ENCODE peak calls at places on chromosomes 7 and 10, in nine cellular contexts. P is tibial nerve, E is sigmoid colon, N is esophagus squamous epithelium, Z is IMR-90, I is suprapubic skin, C is heart left ventricle, L is breast epithelium, R is adrenal gland. K is an unnamed sample.

GRCh38 chr10:69786791-69787190 is 14.9 kb upstream of the COL13A1 start:
- DNase-seq in P (no peak), E (no peak), N (no peak), Z (peak), I (no peak), C (no peak), L (no peak), R (no peak), K (no peak)

GRCh38 chr10:79335470-79336235 is 11.6 kb upstream of the PPIF start:
- DNase-seq in P (no peak), E (no peak), N (no peak), Z (no peak), I (no peak), C (no peak), L (no peak), R (peak), K (no peak)

GRCh38 chr10:55146032-55146431 is 345.0 kb upstream of the PCDH15 start:
- DNase-seq in P (no peak), E (no peak), N (no peak), Z (no peak), I (no peak), C (no peak), L (no peak), R (no peak), K (no peak)

GRCh38 chr7:147428075-147428474 is 1162.5 kb upstream of the C7orf33 start:
- DNase-seq in P (no peak), E (no peak), N (no peak), Z (no peak), I (no peak), C (no peak), L (no peak), R (no peak), K (no peak)

GRCh38 chr10:32773105-32773504 is 184.9 kb downstream of the ITGB1 start:
- DNase-seq in P (no peak), E (no peak), N (no peak), Z (no peak), I (no peak), C (no peak), L (no peak), R (no peak), K (no peak)

GRCh38 chr7:40827217-40828085 is 692.6 kb downstream of the SUGCT start:
- DNase-seq in P (peak), E (no peak), N (no peak), Z (no peak), I (no peak), C (no peak), L (no peak), R (no peak), K (peak)

GRCh38 chr7:23422904-23423303 is 47.4 kb downstream of the IGF2BP3 start:
- DNase-seq in P (no peak), E (no peak), N (no peak), Z (no peak), I (no peak), C (no peak), L (no peak), R (no peak), K (no peak)

GRCh38 chr7:33979300-33979806 is 74.0 kb downstream of the BMPER start:
- DNase-seq in P (no peak), E (no peak), N (no peak), Z (no peak), I (no peak), C (no peak), L (no peak), R (no peak), K (no peak)

GRCh38 chr10:91796332-91797076 is 1.7 kb upstream of the TNKS2 start:
- DNase-seq in P (no peak), E (peak), N (no peak), Z (no peak), I (no peak), C (peak), L (no peak), R (peak), K (no peak)

GRCh38 chr7:84232653-84233052 is 38.1 kb upstream of the SEMA3A start:
- DNase-seq in P (no peak), E (no peak), N (no peak), Z (peak), I (no peak), C (no peak), L (no peak), R (no peak), K (no peak)

GRCh38 chr10:95657250-95657649 is 739 bp upstream of the ALDH18A1 start:
- DNase-seq in P (no peak), E (no peak), N (no peak), Z (no peak), I (no peak), C (no peak), L (no peak), R (no peak), K (no peak)

GRCh38 chr7:134741901-134742635 is 37.4 kb upstream of the CALD1 start:
- DNase-seq in P (no peak), E (no peak), N (no peak), Z (peak), I (no peak), C (peak), L (no peak), R (no peak), K (no peak)

GRCh38 chr10:50497758-50498157 is 126.0 kb downstream of the SGMS1 start:
- DNase-seq in P (no peak), E (no peak), N (no peak), Z (peak), I (no peak), C (no peak), L (no peak), R (no peak), K (no peak)

GRCh38 chr10:35641430-35642015 is 573 bp downstream of the FZD8 start:
- DNase-seq in P (no peak), E (no peak), N (no peak), Z (peak), I (no peak), C (peak), L (no peak), R (no peak), K (no peak)

GRCh38 chr10:15370212-15370740 is 813 bp downstream of the FAM171A1 start:
- DNase-seq in P (no peak), E (peak), N (no peak), Z (peak), I (no peak), C (no peak), L (no peak), R (peak), K (peak)

GRCh38 chr7:34277801-34278195 is 372.5 kb downstream of the BMPER start:
- DNase-seq in P (no peak), E (no peak), N (no peak), Z (no peak), I (no peak), C (no peak), L (no peak), R (no peak), K (no peak)

GRCh38 chr7:88312061-88312663 is 5.5 kb upstream of the STEAP4 start:
- DNase-seq in P (peak), E (peak), N (no peak), Z (no peak), I (peak), C (peak), L (no peak), R (peak), K (peak)

GRCh38 chr10:104441601-104442000 is 88.0 kb downstream of the CFAP58 start:
- DNase-seq in P (no peak), E (no peak), N (no peak), Z (peak), I (no peak), C (no peak), L (no peak), R (no peak), K (no peak)

GRCh38 chr7:111833461-111833860 is 271.2 kb upstream of the IMMP2L start:
- DNase-seq in P (no peak), E (no peak), N (no peak), Z (peak), I (no peak), C (no peak), L (no peak), R (no peak), K (no peak)

GRCh38 chr7:116877443-116878217 is 15.2 kb downstream of the CAPZA2 start:
- DNase-seq in P (no peak), E (no peak), N (no peak), Z (no peak), I (no peak), C (no peak), L (no peak), R (no peak), K (no peak)
- H3K4me3 ChIP-seq in P (no peak), E (no peak), N (no peak), Z (no peak), I (no peak), C (no peak), L (no peak), R (no peak), K (no peak)

GRCh38 chr10:43686414-43686813 is 37.7 kb upstream of the ZNF32 start:
- DNase-seq in P (no peak), E (no peak), N (no peak), Z (no peak), I (no peak), C (no peak), L (no peak), R (no peak), K (no peak)
- TF ChIP-seq CTCF in P (no peak), E (no peak), N (no peak), Z (no peak), I (no peak), C (no peak), L (no peak), R (no peak), K (no peak)

DNA sequence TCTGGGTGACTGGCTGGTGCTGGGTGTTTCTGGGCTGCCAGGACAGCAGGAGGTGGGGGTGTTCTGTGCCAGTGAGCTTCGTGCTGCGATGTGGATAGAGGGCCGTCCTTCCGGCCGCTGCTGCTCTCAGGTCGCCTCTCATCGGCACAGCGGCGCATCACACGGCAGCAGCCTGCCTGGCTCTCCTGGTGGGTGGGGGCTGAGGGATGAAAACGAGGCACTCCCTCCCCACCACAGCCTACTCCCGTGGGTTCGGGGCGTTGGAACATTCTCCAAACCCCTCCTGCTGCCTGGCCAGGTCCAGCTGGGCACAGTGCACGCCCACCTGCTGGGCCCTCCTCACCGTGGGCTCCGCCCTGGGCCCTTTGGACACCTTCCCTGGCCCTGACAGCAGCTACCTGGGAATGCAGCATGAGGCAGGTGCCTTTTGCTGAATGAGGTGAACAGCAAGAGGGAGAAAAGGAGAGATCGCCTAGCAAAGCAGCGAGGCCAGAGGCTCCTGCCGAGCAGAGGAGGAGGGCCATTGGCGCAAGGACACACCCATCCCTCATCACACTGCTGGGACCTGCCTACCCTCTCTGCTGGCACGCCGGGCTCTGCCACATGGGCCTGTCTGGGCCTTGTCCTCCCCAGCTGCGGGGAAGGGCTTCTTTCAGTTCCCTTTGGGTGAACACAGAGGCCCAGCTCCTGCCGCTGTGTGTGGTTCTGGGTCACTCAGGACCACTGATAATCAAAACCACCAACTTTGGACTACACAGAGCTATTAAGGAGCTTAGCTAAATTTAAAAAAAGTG is 33.4 kb downstream of the INPP5A start:
- DNase-seq in P (no peak), E (no peak), N (peak), Z (no peak), I (peak), C (no peak), L (no peak), R (no peak), K (no peak)
- TF ChIP-seq POLR2A in P (no peak), E (no peak), N (peak), Z (no peak), I (no peak), C (no peak), L (no peak), R (no peak), K (no peak)

GRCh38 chr10:99937630-99938029 is 72.1 kb downstream of the DNMBP start:
- DNase-seq in P (no peak), E (no peak), N (no peak), Z (no peak), I (no peak), C (no peak), L (no peak), R (no peak), K (no peak)

GRCh38 chr10:99941942-99942835 is 67.6 kb downstream of the DNMBP start:
- DNase-seq in P (no peak), E (no peak), N (no peak), Z (peak), I (no peak), C (no peak), L (no peak), R (no peak), K (no peak)

GRCh38 chr10:99943908-99944307 is 65.8 kb downstream of the DNMBP start:
- DNase-seq in P (no peak), E (no peak), N (no peak), Z (no peak), I (no peak), C (no peak), L (no peak), R (no peak), K (no peak)

GRCh38 chr10:99938563-99938962 is 71.2 kb downstream of the DNMBP start:
- DNase-seq in P (no peak), E (no peak), N (no peak), Z (peak), I (no peak), C (no peak), L (no peak), R (no peak), K (no peak)
- H3K4me3 ChIP-seq in P (no peak), E (no peak), N (no peak), Z (no peak), I (no peak), C (no peak), L (no peak), R (no peak), K (no peak)

DNA sequence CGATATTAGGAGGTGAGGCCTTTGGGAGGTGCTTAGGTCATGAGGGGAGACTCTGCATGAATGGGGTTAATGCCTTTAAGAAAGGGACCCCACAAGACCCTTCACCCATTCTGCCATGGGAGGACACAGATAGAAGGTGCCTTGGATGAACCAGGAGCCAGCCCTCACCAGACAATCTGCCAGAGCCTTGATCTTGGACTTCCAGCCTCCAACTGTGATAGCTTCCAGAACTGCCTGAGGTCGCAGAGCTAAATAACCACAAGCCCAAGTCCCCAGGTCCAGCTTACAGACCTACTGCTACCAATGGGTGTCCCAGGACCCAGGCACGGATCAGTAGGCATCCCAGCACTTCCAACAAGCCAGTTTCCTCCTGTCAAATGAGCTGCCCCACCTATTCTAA is 37.5 kb downstream of the TNS3 start:
- DNase-seq in P (no peak), E (no peak), N (no peak), Z (no peak), I (no peak), C (no peak), L (no peak), R (no peak), K (no peak)
- TF ChIP-seq CTCF in P (no peak), E (no peak), N (no peak), Z (no peak), I (no peak), C (no peak), L (no peak), R (no peak), K (no peak)